ENCODE peak calls at places on chromosomes 4 and X, in seven cellular contexts. P is left ventricle myocardium inferior, C is NT2/D1, N is fibroblast of lung, L is K562, K is lower lobe of right lung, J is tibial artery. R is an unnamed sample.

GRCh38 chr4:8558080-8558960 is 21.9 kb upstream of the GPR78 start:
- DNase-seq in P (no peak), C (no peak), N (peak; percentile 64), L (no peak), K (no peak), J (peak; percentile 65), R (no peak)

GRCh38 chrX:16212024-16212423 is 44.7 kb downstream of the MAGEB17 start:
- DNase-seq in P (no peak), C (no peak), N (peak; percentile 46), L (no peak), K (no peak), J (no peak), R (peak; percentile 6)

GRCh38 chr4:27442146-27442545 is 581.5 kb downstream of the STIM2 start:
- DNase-seq in P (no peak), C (no peak), N (peak; percentile 62), L (no peak), K (no peak), J (no peak), R (no peak)

GRCh38 chr4:84366111-84366510 is 133.0 kb downstream of the NKX6-1 start:
- DNase-seq in P (no peak), C (no peak), N (peak; percentile 51), L (no peak), K (no peak), J (no peak), R (no peak)

GRCh38 chr4:8368998-8369397 is 71.5 kb downstream of the ACOX3 start:
- DNase-seq in P (no peak), C (no peak), N (no peak), L (no peak), K (peak; percentile 36), J (no peak), R (no peak)

GRCh38 chr4:105633241-105633640 is 75.2 kb downstream of the INTS12 start:
- DNase-seq in P (no peak), C (no peak), N (no peak), L (no peak), K (no peak), J (no peak), R (peak; percentile 58)

GRCh38 chr4:38115601-38116000 is 155.4 kb downstream of the PTTG2 start:
- DNase-seq in P (no peak), C (no peak), N (no peak), L (no peak), K (no peak), J (no peak), R (no peak)

GRCh38 chrX:150968862-150969720 is 14.0 kb upstream of the HMGB3 start:
- DNase-seq in P (no peak), C (peak; percentile 40), N (no peak), L (no peak), K (no peak), J (no peak), R (peak; percentile 28)

GRCh38 chr4:19971829-19972228 is 279.9 kb upstream of the SLIT2 start:
- DNase-seq in P (no peak), C (no peak), N (peak; percentile 77), L (no peak), K (no peak), J (no peak), R (no peak)

GRCh38 chr4:139808381-139809206 is 143.0 kb downstream of the MGST2 start:
- DNase-seq in P (no peak), C (no peak), N (peak; percentile 41), L (no peak), K (no peak), J (no peak), R (peak; percentile 20)

GRCh38 chr4:82219346-82219745 is 154.4 kb downstream of the HNRNPD start:
- DNase-seq in P (no peak), C (no peak), N (no peak), L (no peak), K (no peak), J (no peak), R (no peak)

GRCh38 chrX:34884693-34885277 is 57.8 kb upstream of the FAM47B start:
- DNase-seq in P (no peak), C (no peak), N (peak; percentile 85), L (no peak), K (no peak), J (no peak), R (no peak)

GRCh38 chr4:14771504-14772175 is 230.6 kb upstream of the CPEB2 start:
- DNase-seq in P (no peak), C (no peak), N (no peak), L (no peak), K (no peak), J (no peak), R (no peak)
- H3K27me3 ChIP-seq in P (no peaks in the 10 kb centered on the region), C (no peaks in the 10 kb centered on the region), N (no peaks in the 10 kb centered on the region), L (no peaks in the 10 kb centered on the region), K (no peaks in the 10 kb centered on the region), J (no peaks in the 10 kb centered on the region), R (no peaks in the 10 kb centered on the region)

GRCh38 chrX:97326456-97326855 is 442.7 kb downstream of the RPA4 start:
- DNase-seq in P (no peak), C (no peak), N (peak; percentile 63), L (no peak), K (no peak), J (no peak), R (no peak)

GRCh38 chrX:97332963-97333362 is 449.3 kb downstream of the RPA4 start:
- DNase-seq in P (no peak), C (no peak), N (peak; percentile 27), L (no peak), K (no peak), J (no peak), R (no peak)

GRCh38 chrX:97328853-97329252 is 445.1 kb downstream of the RPA4 start:
- DNase-seq in P (no peak), C (no peak), N (no peak), L (no peak), K (no peak), J (no peak), R (no peak)

GRCh38 chrX:97334850-97335249 is 451.1 kb downstream of the RPA4 start:
- DNase-seq in P (no peak), C (no peak), N (no peak), L (no peak), K (no peak), J (no peak), R (no peak)

DNA sequence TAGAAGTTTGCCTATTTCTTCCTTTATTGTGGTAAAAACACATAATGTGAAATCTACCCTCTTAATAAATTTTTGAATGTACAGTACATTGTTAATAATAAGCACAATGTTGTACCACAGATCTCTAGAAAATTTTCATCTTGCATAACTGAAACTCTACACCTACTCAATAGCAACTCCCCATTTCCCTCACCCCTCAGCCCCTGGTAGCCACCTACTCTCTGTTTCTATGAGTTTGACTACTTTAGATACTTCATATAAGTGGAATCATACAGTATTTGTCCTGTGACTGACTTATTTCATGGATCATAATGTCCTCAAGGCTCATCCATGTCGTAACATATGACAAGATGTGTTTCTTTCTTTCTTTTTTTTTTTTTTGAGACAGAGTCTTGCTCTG is 446.4 kb downstream of the RPA4 start:
- DNase-seq in P (no peak), C (no peak), N (no peak), L (no peak), K (no peak), J (no peak), R (no peak)
- H3K27me3 ChIP-seq in P (no peaks in the 10 kb centered on the region), C (no peaks in the 10 kb centered on the region), N (no peaks in the 10 kb centered on the region), L (no peaks in the 10 kb centered on the region), K (no peaks in the 10 kb centered on the region), J (no peaks in the 10 kb centered on the region), R (no peaks in the 10 kb centered on the region)

GRCh38 chrX:136183175-136183574 is 35.8 kb downstream of the FHL1 start:
- DNase-seq in P (no peak), C (no peak), N (no peak), L (no peak), K (no peak), J (no peak), R (peak; percentile 73)

GRCh38 chrX:136189222-136189621 is 41.9 kb downstream of the FHL1 start:
- DNase-seq in P (peak; percentile 44), C (no peak), N (peak; percentile 27), L (peak; percentile 13), K (no peak), J (no peak), R (peak; percentile 54)

GRCh38 chrX:136185409-136186022 is 38.2 kb downstream of the FHL1 start:
- DNase-seq in P (no peak), C (no peak), N (peak; percentile 58), L (no peak), K (no peak), J (no peak), R (no peak)

GRCh38 chrX:136183917-136184316 is 36.6 kb downstream of the FHL1 start:
- DNase-seq in P (no peak), C (no peak), N (no peak), L (no peak), K (no peak), J (no peak), R (no peak)

DNA sequence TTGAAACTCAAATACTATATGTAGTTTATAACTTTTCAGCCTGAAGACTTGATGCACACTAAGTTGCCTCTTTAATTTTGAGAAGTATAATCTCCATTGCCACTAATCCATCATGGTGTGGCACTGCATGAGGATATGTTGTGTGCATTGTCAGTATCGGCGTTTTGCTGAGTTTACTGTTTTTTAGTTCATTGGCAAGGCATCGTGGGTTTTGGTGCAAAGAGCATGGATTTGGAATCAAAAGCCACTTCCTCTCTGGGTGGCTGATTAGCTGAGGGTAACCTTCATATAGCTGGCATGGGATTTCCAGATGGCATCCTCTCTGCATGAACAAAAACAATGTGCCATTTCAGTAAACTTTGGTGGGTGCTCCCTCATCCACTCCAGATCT is 38.7 kb downstream of the FHL1 start:
- DNase-seq in P (no peak), C (no peak), N (no peak), L (no peak), K (no peak), J (no peak), R (no peak)
- H3K27me3 ChIP-seq in P (no peaks in the 10 kb centered on the region), C (no peaks in the 10 kb centered on the region), N (no peaks in the 10 kb centered on the region), L (peaks cover 7% of the 10 kb centered on the region), K (no peaks in the 10 kb centered on the region), J (no peaks in the 10 kb centered on the region), R (no peaks in the 10 kb centered on the region)

DNA sequence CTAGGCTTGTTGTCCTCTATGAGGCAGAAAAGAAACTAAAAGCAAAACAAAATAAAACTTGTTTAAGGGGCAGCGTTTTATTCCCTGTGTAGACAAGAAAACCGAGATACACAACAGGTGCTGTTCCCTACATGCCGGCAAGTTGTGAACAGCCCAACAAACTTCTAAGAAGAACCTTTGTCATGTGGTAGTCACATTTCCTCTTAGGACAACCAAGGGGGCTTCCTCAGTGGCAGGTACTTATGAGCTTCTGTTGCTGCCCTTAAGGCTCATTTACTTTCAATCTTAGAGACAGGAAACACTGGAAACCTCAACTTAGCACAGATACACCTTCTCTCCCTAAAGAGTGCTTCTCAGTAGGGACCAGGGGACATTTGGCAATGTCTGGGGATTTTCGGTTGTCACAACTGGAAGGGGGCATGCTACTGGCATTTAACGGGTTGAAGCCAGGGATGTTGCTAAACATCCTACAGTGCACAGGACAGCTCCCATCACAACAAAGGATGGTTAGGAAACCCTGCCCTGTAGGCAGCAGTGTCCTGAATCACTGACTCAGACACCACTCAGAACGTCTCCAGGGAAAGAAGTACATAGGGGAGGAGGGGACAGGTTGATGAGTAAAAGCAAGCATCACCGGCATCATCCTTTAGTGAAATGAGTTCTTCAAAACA is 111.0 kb downstream of the ASB9 start:
- DNase-seq in P (no peak), C (no peak), N (no peak), L (no peak), K (no peak), J (no peak), R (no peak)
- H3K27me3 ChIP-seq in P (no peaks in the 10 kb centered on the region), C (no peaks in the 10 kb centered on the region), N (no peaks in the 10 kb centered on the region), L (no peaks in the 10 kb centered on the region), K (no peaks in the 10 kb centered on the region), J (no peaks in the 10 kb centered on the region), R (no peaks in the 10 kb centered on the region)

R was measured in small intestine.